ENCODE peak calls at places on chromosome 13, in five cellular contexts. T, O, F, G and P are unnamed samples.

GRCh38 chr13:113560645-113561416 is 23.7 kb upstream of the TFDP1 start:
- DNase-seq in O (no peak), G (no peak), F (no peak), T (no peak), P (no peak)

GRCh38 chr13:27524981-27525975 is 74.9 kb upstream of the MTIF3 start:
- DNase-seq in O (no peak), F (no peak), T (no peak), G (no peak), P (no peak)

GRCh38 chr13:111129465-111130110 is 14.5 kb downstream of the ARHGEF7 start:
- DNase-seq in F (no peak), T (no peak), G (no peak), O (no peak), P (no peak)

GRCh38 chr13:60178327-60178726 is 14.6 kb upstream of the DIAPH3 start:
- DNase-seq in T (no peak), O (no peak), G (no peak), F (no peak), P (no peak)

GRCh38 chr13:21232196-21232595 is 55.7 kb downstream of the MRPL57 start:
- DNase-seq in F (no peak), O (no peak), G (peak; percentile 84), T (peak; percentile 40), P (peak; percentile 51)

GRCh38 chr13:35860661-35861060 is 270.5 kb downstream of the DCLK1 start:
- DNase-seq in T (no peak), G (peak; percentile 49), F (no peak), O (no peak), P (peak; percentile 16)

GRCh38 chr13:43171489-43171888 is 148.1 kb downstream of the DNAJC15 start:
- DNase-seq in O (no peak), G (no peak), F (no peak), T (no peak), P (no peak)

GRCh38 chr13:99865420-99865930 is 106.1 kb downstream of the ZIC5 start:
- DNase-seq in O (no peak), F (no peak), T (no peak), G (no peak), P (no peak)

GRCh38 chr13:41428155-41428554 is 29.2 kb upstream of the RGCC start:
- DNase-seq in O (no peak), T (no peak), F (no peak), G (no peak), P (peak; percentile 9)

GRCh38 chr13:33207616-33207964 is 78.0 kb downstream of the STARD13 start:
- DNase-seq in G (peak; percentile 97), T (no peak), F (no peak), O (peak; percentile 47), P (peak; percentile 95)

GRCh38 chr13:93889430-93889829 is 590.1 kb downstream of the DCT start:
- DNase-seq in O (no peak), G (no peak), T (no peak), F (no peak), P (no peak)

GRCh38 chr13:45422731-45423130 is 4.6 kb upstream of the SLC25A30 start:
- DNase-seq in O (no peak), G (no peak), T (no peak), F (no peak), P (no peak)

GRCh38 chr13:44815507-44816074 is 173.7 kb downstream of the NUFIP1 start:
- DNase-seq in F (peak; percentile 92), O (peak; percentile 72), G (peak; percentile 98), T (peak; percentile 22), P (peak; percentile 98)

GRCh38 chr13:102405499-102406079 is 3.7 kb upstream of the FGF14 start:
- DNase-seq in O (no peak), F (no peak), G (no peak), T (no peak), P (peak; percentile 17)

GRCh38 chr13:44244288-44244687 is 129.3 kb upstream of the SERP2 start:
- DNase-seq in O (no peak), G (peak; percentile 73), F (no peak), T (no peak), P (peak; percentile 30)

GRCh38 chr13:52195052-52195837 is 35.8 kb upstream of the NEK3 start:
- DNase-seq in G (peak; percentile 77), O (peak; percentile 82), T (peak; percentile 50), F (no peak), P (peak; percentile 80)

GRCh38 chr13:31207630-31208549 is 8.1 kb downstream of the B3GLCT start:
- DNase-seq in T (no peak), O (no peak), G (peak; percentile 68), F (no peak), P (peak; percentile 77)

GRCh38 chr13:29362849-29363604 is 232.5 kb downstream of the SLC7A1 start:
- DNase-seq in G (peak; percentile 41), O (no peak), T (peak; percentile 19), F (peak; percentile 9), P (peak; percentile 53)

GRCh38 chr13:51064753-51065152 is 46.3 kb downstream of the C13orf42 start:
- DNase-seq in T (no peak), F (no peak), O (no peak), G (no peak), P (no peak)

GRCh38 chr13:97254809-97255208 is 32.7 kb downstream of the MBNL2 start:
- DNase-seq in F (peak; percentile 74), O (no peak), T (no peak), G (peak; percentile 49), P (no peak)

GRCh38 chr13:66341038-66341437 is 889.1 kb downstream of the PCDH9 start:
- DNase-seq in G (no peak), T (no peak), O (no peak), F (no peak), P (no peak)

GRCh38 chr13:69092615-69093322 is 1014.9 kb upstream of the ATXN8OS start:
- DNase-seq in F (no peak), O (no peak), G (no peak), T (no peak), P (no peak)

GRCh38 chr13:31485651-31486051 is 253.7 kb upstream of the RXFP2 start:
- DNase-seq in O (no peak), G (no peak), T (no peak), F (no peak), P (peak; percentile 69)

GRCh38 chr13:97749174-97749573 is 204.3 kb upstream of the IPO5 start:
- DNase-seq in T (no peak), O (no peak), F (no peak), G (no peak), P (peak; percentile 39)

GRCh38 chr13:109159650-109160309 is 530.4 kb downstream of the MYO16 start:
- DNase-seq in T (no peak), G (no peak), O (no peak), F (no peak), P (no peak)

GRCh38 chr13:74202129-74202528 is 67.9 kb upstream of the KLF12 start:
- DNase-seq in O (no peak), F (no peak), G (no peak), T (no peak), P (no peak)
- TF ChIP-seq CTCF in O (no peak), F (no peak), G (no peak), T (no peak), P (no peak)

GRCh38 chr13:83295684-83296083 is 586.6 kb downstream of the SLITRK1 start:
- DNase-seq in O (no peak), G (peak; percentile 16), T (no peak), F (no peak), P (no peak)
- H3K4me3 ChIP-seq in O (no peak overlapping the region), G (no peak overlapping the region), T (no peak overlapping the region), F (no peak overlapping the region), P (no peak overlapping the region)

DNA sequence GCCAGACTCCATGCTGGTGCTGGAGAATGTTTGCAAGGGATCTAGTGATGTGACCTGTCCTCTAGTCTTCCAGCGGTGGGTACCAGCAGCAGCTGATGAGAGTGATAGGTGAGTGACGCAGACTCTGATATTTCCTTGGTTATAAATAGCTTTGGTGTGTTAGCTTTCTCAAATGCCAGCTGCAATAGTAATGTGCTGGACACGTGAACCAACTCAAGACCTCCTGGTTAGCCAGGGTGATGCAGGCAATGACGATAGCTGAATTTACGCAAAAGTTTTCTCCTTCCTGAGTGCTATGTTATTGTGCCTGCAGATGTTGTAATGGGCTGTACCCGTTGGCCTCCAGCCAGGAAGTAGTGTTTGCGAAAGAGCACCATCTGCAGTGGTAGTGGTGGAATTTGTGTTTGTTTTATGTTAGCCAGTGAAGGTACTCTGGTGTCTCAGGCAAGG is 129.5 kb downstream of the CYSLTR2 start:
- DNase-seq in F (peak; percentile 90), O (peak; percentile 83), T (peak; percentile 76), G (peak; percentile 98), P (peak; percentile 100)
- TF ChIP-seq CTCF in F (peak; percentile 19), O (no peak), T (no peak), G (no peak), P (peak; percentile 22)

GRCh38 chr13:71858647-71859046 is 8.4 kb downstream of the DACH1 start:
- DNase-seq in G (no peak), T (no peak), O (no peak), F (no peak), P (no peak)

GRCh38 chr13:71863249-71863648 is 3.8 kb downstream of the DACH1 start:
- DNase-seq in O (no peak), G (no peak), F (no peak), T (no peak), P (no peak)

GRCh38 chr13:71860547-71861131 is 6.4 kb downstream of the DACH1 start:
- DNase-seq in O (no peak), G (no peak), T (no peak), F (no peak), P (no peak)

GRCh38 chr13:71864094-71864980 is 2.7 kb downstream of the DACH1 start:
- DNase-seq in F (no peak), O (peak; percentile 67), T (peak; percentile 11), G (no peak), P (no peak)

DNA sequence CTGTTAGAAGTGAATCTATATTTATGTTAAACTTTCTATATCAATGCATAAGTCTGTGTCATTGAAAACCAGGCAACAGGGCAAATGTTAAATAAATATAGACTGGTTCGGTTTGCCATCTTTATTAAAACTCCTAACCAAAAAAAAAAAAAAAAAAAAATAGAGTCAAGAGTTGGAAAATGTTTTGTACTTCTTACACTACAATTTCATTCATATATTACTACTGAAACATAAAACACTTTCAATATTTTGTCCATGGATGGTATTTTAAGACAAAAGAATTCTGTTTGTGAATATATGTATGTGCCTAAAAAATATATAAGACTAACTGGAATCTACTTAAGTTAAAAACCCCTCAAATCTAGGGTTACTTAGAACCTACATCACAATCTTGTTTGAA is 5.2 kb downstream of the DACH1 start:
- DNase-seq in F (no peak), O (no peak), T (no peak), G (no peak), P (no peak)
- H3K4me3 ChIP-seq in F (no peak overlapping the region), O (no peak overlapping the region), T (no peak overlapping the region), G (no peak overlapping the region), P (no peak overlapping the region)